ENCODE peak calls at places on chromosome 14, in six cellular contexts. One of them, this sample, is unnamed.
A peak's percentile ranks its signal among the peaks of the same experiment; 100 is the strongest.

GRCh38 chr14:103629503-103630121 is 601 bp downstream of the KLC1 start:
- DNase-seq in GM13976: peak; percentile 81
- DNase-seq in HT-29: no peak
- DNase-seq in SK-N-SH: peak; percentile 87
- DNase-seq in sciatic nerve: peak; percentile 81
- DNase-seq in uterus: peak; percentile 56
- DNase-seq in this sample: no peak

GRCh38 chr14:102729825-102730224 is 47.4 kb upstream of the TRAF3 start:
- DNase-seq in SK-N-SH: no peak
- DNase-seq in HT-29: no peak
- DNase-seq in GM13976: no peak
- DNase-seq in sciatic nerve: no peak
- DNase-seq in uterus: no peak
- DNase-seq in this sample: no peak

GRCh38 chr14:103149351-103149750 is 26.1 kb downstream of the TNFAIP2 start:
- DNase-seq in uterus: no peak
- DNase-seq in HT-29: no peak
- DNase-seq in SK-N-SH: no peak
- DNase-seq in sciatic nerve: no peak
- DNase-seq in GM13976: no peak
- DNase-seq in this sample: no peak

GRCh38 chr14:101087614-101088394 is 184.3 kb upstream of the RTL1 start:
- DNase-seq in SK-N-SH: no peak
- DNase-seq in sciatic nerve: peak; percentile 53
- DNase-seq in GM13976: no peak
- DNase-seq in HT-29: no peak
- DNase-seq in uterus: no peak
- DNase-seq in this sample: no peak

GRCh38 chr14:35854696-35855270 is 28.6 kb downstream of the BRMS1L start:
- DNase-seq in uterus: no peak
- DNase-seq in GM13976: no peak
- DNase-seq in SK-N-SH: no peak
- DNase-seq in HT-29: no peak
- DNase-seq in sciatic nerve: no peak
- DNase-seq in this sample: no peak

GRCh38 chr14:105879503-105879866 is 353.1 kb downstream of the TMEM121 start:
- DNase-seq in uterus: peak; percentile 1
- DNase-seq in HT-29: no peak
- DNase-seq in GM13976: no peak
- DNase-seq in SK-N-SH: no peak
- DNase-seq in sciatic nerve: peak; percentile 33
- DNase-seq in this sample: no peak

GRCh38 chr14:92353447-92353846 is 30.5 kb downstream of the SLC24A4 start:
- DNase-seq in SK-N-SH: no peak
- DNase-seq in sciatic nerve: no peak
- DNase-seq in HT-29: no peak
- DNase-seq in uterus: no peak
- DNase-seq in GM13976: no peak
- DNase-seq in this sample: no peak

GRCh38 chr14:76826122-76826521 is at the start of gene LRRC74A:
- DNase-seq in HT-29: peak; percentile 9
- DNase-seq in SK-N-SH: no peak
- DNase-seq in uterus: no peak
- DNase-seq in sciatic nerve: no peak
- DNase-seq in GM13976: no peak
- DNase-seq in this sample: no peak

GRCh38 chr14:73295198-73295796 is 58.0 kb downstream of the PAPLN start:
- DNase-seq in GM13976: peak; percentile 55
- DNase-seq in sciatic nerve: no peak
- DNase-seq in SK-N-SH: peak; percentile 58
- DNase-seq in HT-29: peak; percentile 71
- DNase-seq in uterus: no peak
- DNase-seq in this sample: peak; percentile 20

GRCh38 chr14:102644523-102644922 is 52.1 kb downstream of the RCOR1 start:
- DNase-seq in GM13976: no peak
- DNase-seq in HT-29: no peak
- DNase-seq in sciatic nerve: no peak
- DNase-seq in uterus: no peak
- DNase-seq in SK-N-SH: no peak
- DNase-seq in this sample: no peak

GRCh38 chr14:24182110-24182882 is 6.3 kb downstream of the IPO4 start:
- DNase-seq in SK-N-SH: no peak
- DNase-seq in HT-29: no peak
- DNase-seq in sciatic nerve: no peak
- DNase-seq in uterus: no peak
- DNase-seq in GM13976: no peak
- DNase-seq in this sample: no peak

GRCh38 chr14:65412881-65413738 is 580 bp downstream of the FUT8 start:
- DNase-seq in uterus: peak; percentile 20
- DNase-seq in HT-29: peak; percentile 42
- DNase-seq in SK-N-SH: peak; percentile 69
- DNase-seq in sciatic nerve: peak; percentile 85
- DNase-seq in GM13976: peak; percentile 71
- DNase-seq in this sample: peak; percentile 43